ENCODE peak calls at places on chromosomes 12 and 14, in nine cellular contexts. Z, R, F, Q, J, H, U, A and V are unnamed samples.

GRCh38 chr14:58082011-58082410 is 70.0 kb downstream of the ARMH4 start:
- DNase-seq in Z (no peak), R (no peak), F (no peak), Q (no peak), J (no peak), H (no peak), U (no peak), A (no peak), V (no peak)

GRCh38 chr12:43132291-43132690 is 419.7 kb downstream of the ADAMTS20 start:
- DNase-seq in Z (no peak), R (no peak), F (no peak), Q (no peak), J (no peak), H (no peak), U (no peak), A (no peak), V (no peak)

GRCh38 chr14:31942216-31942841 is 134.8 kb upstream of the ARHGAP5 start:
- DNase-seq in Z (no peak), R (no peak), F (no peak), Q (no peak), J (no peak), H (no peak), U (no peak), A (no peak), V (no peak)

GRCh38 chr12:104763163-104763805 is 194.8 kb downstream of the SLC41A2 start:
- DNase-seq in Z (no peak), R (no peak), F (no peak), Q (no peak), J (no peak), H (no peak), U (no peak), A (no peak), V (no peak)

GRCh38 chr12:105348561-105348960 is 18.1 kb downstream of the C12orf75 start:
- DNase-seq in Z (no peak), R (no peak), F (no peak), Q (no peak), J (no peak), H (no peak), U (no peak), A (no peak), V (no peak)

GRCh38 chr12:46771268-46771837 is 54.4 kb downstream of the SLC38A4 start:
- DNase-seq in Z (no peak), R (no peak), F (no peak), Q (no peak), J (no peak), H (no peak), U (no peak), A (no peak), V (no peak)

GRCh38 chr12:31297572-31298509 is 28.1 kb downstream of the SINHCAF start:
- DNase-seq in Z (no peak), R (no peak), F (no peak), Q (no peak), J (no peak), H (no peak), U (no peak), A (no peak), V (no peak)

GRCh38 chr14:59215353-59215752 is 26.9 kb downstream of the DAAM1 start:
- DNase-seq in Z (peak), R (peak), F (no peak), Q (no peak), J (peak), H (no peak), U (no peak), A (peak), V (peak)

GRCh38 chr12:12734054-12734453 is 16.9 kb downstream of the CDKN1B start:
- DNase-seq in Z (no peak), R (no peak), F (no peak), Q (no peak), J (no peak), H (no peak), U (no peak), A (peak), V (no peak)

GRCh38 chr14:45621731-45622130 is 368.7 kb upstream of the MIS18BP1 start:
- DNase-seq in Z (no peak), R (no peak), F (no peak), Q (no peak), J (no peak), H (no peak), U (no peak), A (no peak), V (no peak)

GRCh38 chr12:125256537-125256936 is 191.3 kb downstream of the AACS start:
- DNase-seq in Z (no peak), R (no peak), F (no peak), Q (no peak), J (no peak), H (no peak), U (no peak), A (no peak), V (no peak)